ENCODE peak calls at places on chromosomes 13 and 19, in four cellular contexts. I, F, H and J are unnamed samples.

GRCh38 chr13:80379245-80379644 is 38.3 kb upstream of the SPRY2 start:
- DNase-seq in I (no peak), F (no peak), H (no peak), J (peak; percentile 43)

GRCh38 chr13:24612726-24613125 is 67.5 kb upstream of the ATP12A start:
- DNase-seq in I (no peak), F (no peak), H (no peak), J (no peak)

GRCh38 chr13:110677731-110678545 is 28.0 kb downstream of the CARS2 start:
- DNase-seq in I (no peak), F (no peak), H (no peak), J (peak; percentile 37)

GRCh38 chr19:33393286-33394005 is 19.9 kb downstream of the CEBPG start:
- DNase-seq in I (no peak), F (no peak), H (no peak), J (no peak)

GRCh38 chr13:98658131-98658530 is 81.2 kb upstream of the STK24 start:
- DNase-seq in I (no peak), F (peak; percentile 2), H (no peak), J (no peak)

GRCh38 chr19:45404557-45405434 is at the start of gene PPP1R13L:
- DNase-seq in I (peak; percentile 90), F (peak; percentile 92), H (peak; percentile 32), J (peak; percentile 56)

GRCh38 chr13:65909501-65909900 is 1320.6 kb downstream of the PCDH9 start:
- DNase-seq in I (no peak), F (no peak), H (no peak), J (no peak)

GRCh38 chr13:31903072-31903815 is 128.3 kb upstream of the FRY start:
- DNase-seq in I (no peak), F (no peak), H (no peak), J (no peak)

GRCh38 chr19:52542984-52543664 is 15.7 kb downstream of the ZNF808 start:
- DNase-seq in I (peak; percentile 17), F (no peak), H (peak; percentile 66), J (peak; percentile 19)

GRCh38 chr19:28313633-28314032 is 899.3 kb downstream of the UQCRFS1 start:
- DNase-seq in I (peak; percentile 77), F (no peak), H (no peak), J (peak; percentile 17)

GRCh38 chr19:42023121-42023942 is 29.3 kb upstream of the ATP1A3 start:
- DNase-seq in I (no peak), F (peak; percentile 81), H (no peak), J (peak; percentile 8)

GRCh38 chr19:54481326-54481930 is 8.3 kb upstream of the CDC42EP5 start:
- DNase-seq in I (peak; percentile 62), F (peak; percentile 66), H (no peak), J (peak; percentile 33)

GRCh38 chr19:31592456-31592855 is 243.2 kb upstream of the TSHZ3 start:
- DNase-seq in I (no peak), F (no peak), H (no peak), J (no peak)

GRCh38 chr19:2680808-2681207 is 21.7 kb downstream of the GNG7 start:
- DNase-seq in I (no peak), F (no peak), H (peak; percentile 81), J (no peak)

GRCh38 chr19:13436352-13436751 is 69.9 kb downstream of the CACNA1A start:
- DNase-seq in I (no peak), F (no peak), H (no peak), J (no peak)

GRCh38 chr13:47858042-47858677 is 142.9 kb downstream of the SUCLA2 start:
- DNase-seq in I (no peak), F (no peak), H (no peak), J (no peak)
- H3K4me3 ChIP-seq in I (no peak overlapping the region), F (no peak overlapping the region), H (no peak overlapping the region), J (no peak overlapping the region)

GRCh38 chr19:18159810-18160209 is 6.8 kb downstream of the PIK3R2 start:
- DNase-seq in I (no peak), F (no peak), H (no peak), J (no peak)
- H3K4me2 ChIP-seq in I (no peak overlapping the region), F (no peak overlapping the region), H (no peak overlapping the region), J (no peak overlapping the region)

DNA sequence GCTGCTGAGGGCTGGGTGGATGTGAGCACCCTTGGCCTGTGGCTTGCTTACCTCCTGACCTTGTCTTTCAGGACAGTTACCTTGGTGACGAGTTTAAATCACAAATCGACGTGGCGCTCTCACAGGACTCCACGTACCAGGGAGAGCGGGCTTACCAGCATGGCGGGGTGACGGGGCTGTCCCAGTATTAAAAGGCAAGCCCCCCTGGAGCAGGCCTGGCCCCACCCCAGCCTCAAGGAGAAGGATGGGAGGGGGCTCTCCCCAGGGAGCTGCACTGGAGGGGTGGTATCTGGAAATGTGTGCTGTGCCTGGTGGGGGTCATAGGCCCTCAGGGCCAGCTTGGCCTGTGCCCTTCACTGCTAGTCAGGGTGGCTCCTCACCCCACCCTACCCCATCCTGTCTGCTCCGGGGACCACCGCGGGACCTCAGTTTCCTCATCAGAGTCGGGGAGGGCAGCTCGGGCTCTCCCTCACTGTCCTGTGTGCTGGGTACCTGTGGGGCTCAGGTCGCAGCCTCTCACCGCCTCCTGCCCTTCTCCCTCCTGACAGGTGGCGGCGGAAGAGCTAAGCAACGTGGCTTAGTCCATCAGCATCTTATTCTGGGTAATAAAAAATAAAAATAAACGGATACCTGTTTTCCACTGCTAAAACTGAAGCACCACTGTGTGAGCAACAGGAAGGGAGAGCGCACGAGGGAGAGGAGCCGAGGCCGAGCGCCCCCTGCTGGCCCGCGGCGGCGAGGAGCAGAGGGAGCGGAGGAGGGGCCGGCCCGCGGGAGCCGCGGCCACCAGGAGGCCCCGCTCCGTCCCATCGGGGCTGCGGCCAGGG is 29.8 kb downstream of the CERS1 start:
- DNase-seq in I (peak; percentile 60), F (peak; percentile 80), H (no peak), J (peak; percentile 36)
- TF ChIP-seq FOS in I (no peak), F (no peak), H (no peak), J (no peak)

DNA sequence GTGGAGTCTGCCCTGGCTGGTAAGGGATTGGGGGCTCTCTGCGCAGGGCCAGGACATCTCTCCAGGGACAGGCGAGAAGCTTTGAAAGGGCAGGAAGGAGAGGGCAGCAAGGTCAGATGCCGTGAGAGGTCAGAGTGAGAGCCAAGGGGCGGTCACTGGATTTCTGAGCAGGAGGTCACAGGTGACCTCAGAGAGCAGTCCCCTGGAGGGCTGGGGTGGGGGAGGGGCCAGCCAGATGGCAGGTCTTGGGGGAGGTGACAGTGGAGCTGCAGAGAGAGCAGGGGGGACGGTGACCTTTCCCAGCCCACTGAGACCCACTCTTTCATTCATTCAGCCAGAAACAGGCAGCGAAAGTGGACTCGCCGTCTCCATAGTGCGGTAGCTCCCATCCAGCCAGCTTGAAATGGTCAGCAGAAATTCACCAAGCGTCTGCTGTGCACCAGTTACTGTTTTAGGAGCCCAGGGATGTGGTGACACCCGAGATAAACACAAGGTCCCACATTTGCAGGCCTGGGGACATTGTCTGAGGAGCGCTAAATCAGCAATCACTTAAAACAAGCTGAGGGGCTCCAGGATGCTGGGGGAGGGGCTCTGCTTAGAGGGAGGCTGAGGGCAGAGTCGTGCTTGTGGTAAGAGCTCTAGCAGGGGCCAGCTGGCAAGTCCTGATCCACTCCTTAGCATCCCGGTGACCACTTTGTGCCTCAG is 10.2 kb downstream of the CARM1 start:
- DNase-seq in I (no peak), F (peak; percentile 72), H (no peak), J (no peak)
- H3K4me3 ChIP-seq in I (no peak overlapping the region), F (no peak overlapping the region), H (no peak overlapping the region), J (no peak overlapping the region)

GRCh38 chr13:102793583-102794355 is 5.0 kb downstream of the POGLUT2 start:
- DNase-seq in I (no peak), F (no peak), H (no peak), J (no peak)

GRCh38 chr13:102800145-102801041 is 1.5 kb downstream of the BIVM start:
- DNase-seq in I (peak; percentile 79), F (peak; percentile 83), H (no peak), J (peak; percentile 68)

GRCh38 chr13:102799544-102800144 is 725 bp downstream of the BIVM start:
- DNase-seq in I (no peak), F (peak; percentile 28), H (no peak), J (peak; percentile 5)

DNA sequence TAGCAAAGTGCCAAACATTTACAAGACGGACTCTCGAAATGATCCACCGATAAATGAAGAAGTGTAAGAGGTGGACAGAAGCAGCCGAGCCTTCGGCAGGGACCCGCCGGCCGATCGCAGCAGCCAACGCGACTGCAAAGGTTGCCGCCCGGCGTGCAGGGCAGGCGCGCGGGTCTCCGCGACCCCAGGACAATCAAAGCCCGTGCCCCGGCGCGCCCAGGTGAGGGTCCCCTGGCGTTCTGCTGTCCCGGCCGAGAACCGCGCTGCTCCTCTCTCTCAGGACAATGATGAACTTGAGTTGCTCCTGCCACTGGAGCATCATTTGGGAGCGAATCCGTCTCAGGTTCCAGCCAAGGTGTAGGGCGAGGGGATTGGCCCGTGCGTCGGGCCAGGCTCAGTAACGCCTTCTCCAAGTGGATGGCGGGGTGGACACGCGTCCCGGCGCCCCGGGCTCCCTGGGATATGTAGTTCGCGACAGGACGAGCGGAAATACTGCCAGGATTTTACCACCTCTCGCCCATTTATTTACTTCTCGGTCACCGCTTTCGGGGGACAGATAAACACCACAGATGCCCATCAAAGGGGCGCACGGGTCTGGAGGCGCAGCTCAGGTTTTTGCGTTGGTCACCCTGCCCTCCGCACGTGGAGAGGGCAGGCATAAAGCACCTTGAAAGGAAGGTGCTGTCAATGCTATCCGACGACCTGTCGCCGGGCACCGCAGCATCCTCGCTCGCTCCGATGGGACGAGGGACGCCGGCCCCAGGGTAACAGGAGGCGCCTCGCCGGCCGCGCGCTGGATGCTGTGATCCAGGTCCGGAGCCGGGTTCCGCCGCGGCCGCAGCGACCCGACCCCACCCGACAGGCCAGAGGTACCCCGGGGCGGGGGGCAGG is at the start of the genes BIVM and POGLUT2:
- DNase-seq in I (peak; percentile 91), F (peak; percentile 92), H (peak; percentile 67), J (peak; percentile 91)
- H3K4me2 ChIP-seq in I (peak within 1 kb of the TSS; percentile 85), F (peak within 1 kb of the TSS; percentile 93), H (peak within 1 kb of the TSS; percentile 85), J (peak within 1 kb of the TSS; percentile 93)

GRCh38 chr13:29315847-29316246 is 279.6 kb downstream of the SLC7A1 start:
- DNase-seq in I (no peak), F (no peak), H (no peak), J (no peak)

GRCh38 chr13:29319451-29319850 is 276.0 kb downstream of the SLC7A1 start:
- DNase-seq in I (no peak), F (peak; percentile 1), H (no peak), J (no peak)
- TF ChIP-seq FOS in I (no peak), F (no peak), H (no peak), J (no peak)

DNA sequence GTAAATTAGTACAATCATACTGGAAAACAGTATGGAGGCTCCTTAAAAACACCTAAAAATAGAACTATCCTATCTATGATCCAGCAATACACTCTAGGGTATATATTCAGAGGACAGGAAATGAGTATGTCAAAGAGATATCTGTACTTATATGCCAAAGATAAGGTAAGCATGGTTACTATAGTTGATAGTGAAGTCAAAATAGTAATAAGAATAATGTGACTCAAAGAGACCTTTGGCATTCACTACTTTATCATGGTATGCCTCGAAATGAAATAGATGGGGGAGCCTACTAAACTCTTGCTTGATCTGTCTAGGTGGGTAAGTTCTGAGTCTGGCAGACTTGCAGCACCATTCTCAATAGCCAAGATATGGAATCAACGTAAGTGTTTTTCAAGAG is 30.3 kb downstream of the FXYD5 start:
- DNase-seq in I (no peak), F (no peak), H (no peak), J (no peak)
- H3K4me3 ChIP-seq in I (no peak overlapping the region), F (no peak overlapping the region), H (no peak overlapping the region), J (no peak overlapping the region)